ENCODE peak calls at places on chromosomes 3 and 15, in seven cellular contexts. V is sciatic nerve, H is Kasumi-1, J is T-helper 17 cell, C is cerebellum, W is EL, P is globus pallidus. K is an unnamed sample.

GRCh38 chr3:123781571-123782275 is 102.4 kb downstream of the MYLK start:
- DNase-seq in C (no peak), V (no peak), P (no peak), J (no peak), W (peak), H (no peak), K (peak)

GRCh38 chr3:54621181-54621580 is 306.7 kb downstream of the LRTM1 start:
- DNase-seq in C (peak), J (no peak), W (no peak), V (no peak), P (no peak), H (no peak), K (peak)

GRCh38 chr3:38521391-38521987 is 25.3 kb downstream of the EXOG start:
- DNase-seq in H (peak), W (peak), J (peak), C (peak), V (peak), P (peak), K (peak)

GRCh38 chr3:173584834-173585831 is 187.6 kb downstream of the NLGN1 start:
- DNase-seq in H (no peak), C (peak), P (peak), V (peak), J (no peak), W (peak), K (peak)

GRCh38 chr15:52331490-52332240 is 36.1 kb upstream of the MYO5C start:
- DNase-seq in C (peak), P (peak), H (peak), W (peak), J (no peak), V (no peak), K (peak)

GRCh38 chr3:123871946-123872345 is 12.2 kb downstream of the MYLK start:
- DNase-seq in C (no peak), J (no peak), V (no peak), W (no peak), H (no peak), P (no peak), K (peak)

GRCh38 chr3:124768812-124769211 is 38.6 kb downstream of the UMPS start:
- DNase-seq in V (peak), C (no peak), H (no peak), P (no peak), W (peak), J (no peak), K (no peak)

GRCh38 chr3:29011441-29011840 is 269.4 kb upstream of the RBMS3 start:
- DNase-seq in H (no peak), V (no peak), C (no peak), J (no peak), P (peak), W (no peak), K (peak)

GRCh38 chr15:96321422-96322391 is 8.8 kb upstream of the NR2F2 start:
- DNase-seq in H (no peak), J (no peak), W (peak), V (peak), C (no peak), P (no peak), K (peak)

GRCh38 chr15:85761635-85762034 is 33.1 kb downstream of the KLHL25 start:
- DNase-seq in V (no peak), C (no peak), J (no peak), H (no peak), P (no peak), W (no peak), K (peak)

GRCh38 chr15:89631902-89632264 is 23.4 kb downstream of the KIF7 start:
- DNase-seq in P (no peak), V (no peak), H (no peak), J (no peak), C (no peak), W (no peak), K (no peak)

GRCh38 chr3:197577366-197578074 is 21.8 kb upstream of the BDH1 start:
- DNase-seq in H (no peak), V (no peak), J (no peak), W (no peak), P (no peak), C (no peak), K (no peak)

GRCh38 chr3:128709506-128710210 is 16.3 kb upstream of the RAB7A start:
- DNase-seq in J (no peak), C (no peak), H (no peak), P (no peak), V (no peak), W (no peak), K (no peak)

GRCh38 chr15:40334941-40335795 is 5.6 kb downstream of the CCDC9B start:
- DNase-seq in H (no peak), W (no peak), C (no peak), J (no peak), V (peak), P (no peak), K (no peak)

GRCh38 chr15:67175643-67176071 is 78.8 kb downstream of the AAGAB start:
- DNase-seq in W (peak), H (peak), C (no peak), P (no peak), J (no peak), V (peak), K (no peak)

GRCh38 chr15:88020806-88021205 is 235.7 kb downstream of the NTRK3 start:
- DNase-seq in V (no peak), J (no peak), C (no peak), W (peak), H (no peak), P (no peak), K (peak)

GRCh38 chr15:90838066-90838465 is 30.3 kb upstream of the FURIN start:
- DNase-seq in V (no peak), C (no peak), J (peak), P (no peak), H (peak), W (no peak), K (no peak)

GRCh38 chr3:145798005-145798404 is 363.0 kb downstream of the PLOD2 start:
- DNase-seq in H (no peak), P (no peak), V (no peak), W (no peak), J (no peak), C (no peak), K (no peak)

GRCh38 chr3:62131620-62132019 is 241.7 kb downstream of the FEZF2 start:
- DNase-seq in V (no peak), H (peak), P (no peak), C (no peak), W (peak), J (no peak), K (no peak)

GRCh38 chr15:40405501-40406381 is at the start of gene IVD:
- DNase-seq in H (peak), P (peak), J (peak), W (peak), V (peak), C (peak), K (peak)

GRCh38 chr3:86990734-86991481 is at the start of gene VGLL3:
- DNase-seq in J (no peak), C (no peak), V (peak), W (peak), H (peak), P (peak), K (peak)

GRCh38 chr15:41851167-41851523 is 12.5 kb downstream of the PLA2G4B start:
- DNase-seq in J (no peak), V (no peak), P (no peak), C (no peak), W (no peak), H (no peak), K (no peak)

K was measured in astrocyte.